ENCODE peak calls at places on chromosome X, in six cellular contexts. One of them, this sample, is unnamed.

GRCh38 chrX:103464071-103464773 is 55.1 kb downstream of the RAB40A start:
- DNase-seq in AG09309: no peak
- DNase-seq in GM12865: peak
- DNase-seq in aorta: no peak
- DNase-seq in fibroblast of the aortic adventitia: peak
- DNase-seq in GM23248: peak
- DNase-seq in this sample: peak

GRCh38 chrX:70088281-70088680 is 26.0 kb downstream of the OTUD6A start:
- DNase-seq in AG09309: no peak
- DNase-seq in GM12865: no peak
- DNase-seq in aorta: no peak
- DNase-seq in fibroblast of the aortic adventitia: peak
- DNase-seq in GM23248: peak
- DNase-seq in this sample: no peak

GRCh38 chrX:78019586-78020483 is 50.4 kb upstream of the PGAM4 start:
- DNase-seq in AG09309: no peak
- DNase-seq in GM12865: no peak
- DNase-seq in aorta: no peak
- DNase-seq in fibroblast of the aortic adventitia: no peak
- DNase-seq in GM23248: no peak
- DNase-seq in this sample: no peak

GRCh38 chrX:39133971-39134370 is 332.7 kb downstream of the MID1IP1 start:
- DNase-seq in AG09309: no peak
- DNase-seq in GM12865: peak
- DNase-seq in aorta: no peak
- DNase-seq in fibroblast of the aortic adventitia: no peak
- DNase-seq in GM23248: no peak
- DNase-seq in this sample: no peak

GRCh38 chrX:150854856-150855255 is 43.6 kb downstream of the CD99L2 start:
- DNase-seq in AG09309: no peak
- DNase-seq in GM12865: peak
- DNase-seq in aorta: no peak
- DNase-seq in fibroblast of the aortic adventitia: no peak
- DNase-seq in GM23248: no peak
- DNase-seq in this sample: no peak

GRCh38 chrX:30663317-30663716 is 10.1 kb downstream of the GK start:
- DNase-seq in AG09309: no peak
- DNase-seq in GM12865: no peak
- DNase-seq in aorta: no peak
- DNase-seq in fibroblast of the aortic adventitia: no peak
- DNase-seq in GM23248: no peak
- DNase-seq in this sample: no peak

GRCh38 chrX:56813318-56813837 is 84.3 kb downstream of the NBDY start:
- DNase-seq in AG09309: peak
- DNase-seq in GM12865: peak
- DNase-seq in aorta: peak
- DNase-seq in fibroblast of the aortic adventitia: peak
- DNase-seq in GM23248: peak
- DNase-seq in this sample: no peak

GRCh38 chrX:84339507-84340364 is 151.7 kb upstream of the RPS6KA6 start:
- DNase-seq in AG09309: no peak
- DNase-seq in GM12865: peak
- DNase-seq in aorta: no peak
- DNase-seq in fibroblast of the aortic adventitia: peak
- DNase-seq in GM23248: peak
- DNase-seq in this sample: no peak

GRCh38 chrX:153417637-153418036 is 6.4 kb downstream of the ZFP92 start:
- DNase-seq in AG09309: no peak
- DNase-seq in GM12865: no peak
- DNase-seq in aorta: no peak
- DNase-seq in fibroblast of the aortic adventitia: no peak
- DNase-seq in GM23248: no peak
- DNase-seq in this sample: no peak

GRCh38 chrX:48997865-48998264 is 4.2 kb downstream of the GRIPAP1 start:
- DNase-seq in AG09309: no peak
- DNase-seq in GM12865: no peak
- DNase-seq in aorta: no peak
- DNase-seq in fibroblast of the aortic adventitia: no peak
- DNase-seq in GM23248: no peak
- DNase-seq in this sample: no peak

GRCh38 chrX:41459714-41460113 is 12.6 kb downstream of the NYX start:
- DNase-seq in AG09309: no peak
- DNase-seq in GM12865: no peak
- DNase-seq in aorta: no peak
- DNase-seq in fibroblast of the aortic adventitia: peak
- DNase-seq in GM23248: no peak
- DNase-seq in this sample: no peak

GRCh38 chrX:41718481-41719245 is 5.3 kb upstream of the GPR82 start:
- DNase-seq in AG09309: no peak
- DNase-seq in GM12865: no peak
- DNase-seq in aorta: no peak
- DNase-seq in fibroblast of the aortic adventitia: peak
- DNase-seq in GM23248: no peak
- DNase-seq in this sample: no peak

GRCh38 chrX:152897216-152898144 is at the start of gene ZNF185:
- DNase-seq in AG09309: no peak
- DNase-seq in GM12865: no peak
- DNase-seq in aorta: no peak
- DNase-seq in fibroblast of the aortic adventitia: no peak
- DNase-seq in GM23248: peak
- DNase-seq in this sample: peak

GRCh38 chrX:345020-345925 is 26.7 kb upstream of the GTPBP6 start:
- DNase-seq in AG09309: no peak
- DNase-seq in GM12865: no peak
- DNase-seq in aorta: peak
- DNase-seq in fibroblast of the aortic adventitia: no peak
- DNase-seq in GM23248: no peak
- DNase-seq in this sample: no peak

GRCh38 chrX:40418413-40419195 is 162.2 kb upstream of the ATP6AP2 start:
- DNase-seq in AG09309: no peak
- DNase-seq in GM12865: peak
- DNase-seq in aorta: no peak
- DNase-seq in fibroblast of the aortic adventitia: no peak
- DNase-seq in GM23248: no peak
- DNase-seq in this sample: no peak

GRCh38 chrX:105876658-105877057 is 54.3 kb downstream of the NRK start:
- DNase-seq in AG09309: no peak
- DNase-seq in GM12865: peak
- DNase-seq in aorta: no peak
- DNase-seq in fibroblast of the aortic adventitia: no peak
- DNase-seq in GM23248: no peak
- DNase-seq in this sample: no peak

GRCh38 chrX:141133272-141133671 is 43.7 kb downstream of the LDOC1 start:
- DNase-seq in AG09309: no peak
- DNase-seq in GM12865: no peak
- DNase-seq in aorta: no peak
- DNase-seq in fibroblast of the aortic adventitia: no peak
- DNase-seq in GM23248: no peak
- DNase-seq in this sample: no peak

GRCh38 chrX:119880552-119881437 is 9.2 kb downstream of the NDUFA1 start:
- DNase-seq in AG09309: peak
- DNase-seq in GM12865: peak
- DNase-seq in aorta: no peak
- DNase-seq in fibroblast of the aortic adventitia: peak
- DNase-seq in GM23248: peak
- DNase-seq in this sample: peak

GRCh38 chrX:132532955-132533354 is 44.1 kb upstream of the MBNL3 start:
- DNase-seq in AG09309: no peak
- DNase-seq in GM12865: no peak
- DNase-seq in aorta: no peak
- DNase-seq in fibroblast of the aortic adventitia: peak
- DNase-seq in GM23248: peak
- DNase-seq in this sample: no peak

GRCh38 chrX:123797543-123798447 is 62.1 kb upstream of the XIAP start:
- DNase-seq in AG09309: no peak
- DNase-seq in GM12865: no peak
- DNase-seq in aorta: no peak
- DNase-seq in fibroblast of the aortic adventitia: no peak
- DNase-seq in GM23248: no peak
- DNase-seq in this sample: no peak

GRCh38 chrX:367866-368265 is 18.8 kb downstream of the PPP2R3B start:
- DNase-seq in AG09309: no peak
- DNase-seq in GM12865: no peak
- DNase-seq in aorta: no peak
- DNase-seq in fibroblast of the aortic adventitia: no peak
- DNase-seq in GM23248: no peak
- DNase-seq in this sample: no peak

GRCh38 chrX:23797371-23798128 is 14.6 kb downstream of the SAT1 start:
- DNase-seq in AG09309: no peak
- DNase-seq in GM12865: no peak
- DNase-seq in aorta: no peak
- DNase-seq in fibroblast of the aortic adventitia: no peak
- DNase-seq in GM23248: no peak
- DNase-seq in this sample: no peak
- H3K4me3 ChIP-seq in AG09309: no peak
- H3K4me3 ChIP-seq in GM12865: no peak
- H3K4me3 ChIP-seq in aorta: no peak
- H3K4me3 ChIP-seq in fibroblast of the aortic adventitia: no peak
- H3K4me3 ChIP-seq in GM23248: no peak
- H3K4me3 ChIP-seq in this sample: no peak

GRCh38 chrX:100409316-100410082 is 574 bp downstream of the PCDH19 start:
- DNase-seq in AG09309: no peak
- DNase-seq in GM12865: no peak
- DNase-seq in aorta: peak
- DNase-seq in fibroblast of the aortic adventitia: no peak
- DNase-seq in GM23248: no peak
- DNase-seq in this sample: no peak

GRCh38 chrX:100408643-100409315 is 1.3 kb downstream of the PCDH19 start:
- DNase-seq in AG09309: no peak
- DNase-seq in GM12865: no peak
- DNase-seq in aorta: no peak
- DNase-seq in fibroblast of the aortic adventitia: no peak
- DNase-seq in GM23248: no peak
- DNase-seq in this sample: no peak

GRCh38 chrX:100407147-100407783 is 2.8 kb downstream of the PCDH19 start:
- DNase-seq in AG09309: no peak
- DNase-seq in GM12865: no peak
- DNase-seq in aorta: no peak
- DNase-seq in fibroblast of the aortic adventitia: no peak
- DNase-seq in GM23248: no peak
- DNase-seq in this sample: peak

GRCh38 chrX:100410083-100410590 is at the start of gene PCDH19:
- DNase-seq in AG09309: no peak
- DNase-seq in GM12865: peak
- DNase-seq in aorta: peak
- DNase-seq in fibroblast of the aortic adventitia: peak
- DNase-seq in GM23248: peak
- DNase-seq in this sample: peak

DNA sequence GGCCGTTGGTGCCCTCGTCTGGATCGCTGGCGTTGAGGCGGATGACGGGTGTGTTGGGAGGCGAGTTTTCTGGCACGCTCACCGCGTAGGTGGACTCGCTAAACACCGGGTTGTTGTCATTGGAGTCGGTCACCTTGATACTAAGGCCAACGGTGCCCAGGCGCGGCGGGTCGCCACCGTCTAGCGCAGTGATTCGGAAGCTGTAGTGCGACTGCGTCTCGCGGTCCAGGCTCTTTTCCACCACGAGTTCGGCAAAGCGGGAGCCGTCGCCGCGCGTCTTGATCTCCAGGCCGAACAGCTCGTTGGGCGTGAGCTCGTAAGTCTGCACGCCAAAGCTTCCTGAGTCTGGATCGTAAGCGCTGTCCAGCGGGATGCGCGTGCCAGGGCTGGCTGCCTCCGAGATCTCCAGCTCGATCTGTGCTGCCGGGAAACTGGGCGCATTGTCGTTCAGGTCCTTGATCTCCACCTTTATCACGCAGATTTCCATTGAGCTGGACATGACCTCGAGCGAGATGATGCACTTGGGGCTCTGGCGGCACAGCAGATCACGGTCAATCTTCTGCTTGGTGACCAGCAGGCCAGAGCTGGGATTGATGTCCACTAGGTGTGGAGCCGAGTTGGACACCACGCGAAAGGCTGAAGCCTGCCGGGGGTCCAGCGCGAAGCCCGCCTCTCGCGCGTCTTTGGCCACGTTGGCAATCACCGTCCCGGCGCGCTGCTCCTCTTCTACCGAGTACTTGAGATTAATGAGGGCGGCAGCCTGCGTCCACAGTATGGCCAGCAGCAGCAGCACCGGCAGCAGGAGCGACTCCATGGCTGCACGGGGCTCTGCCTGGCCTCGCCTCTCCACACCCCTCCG is 2.1 kb downstream of the PCDH19 start:
- DNase-seq in AG09309: no peak
- DNase-seq in GM12865: no peak
- DNase-seq in aorta: peak
- DNase-seq in fibroblast of the aortic adventitia: no peak
- DNase-seq in GM23248: no peak
- DNase-seq in this sample: peak
- H3K4me3 ChIP-seq in AG09309: no peak
- H3K4me3 ChIP-seq in GM12865: no peak
- H3K4me3 ChIP-seq in aorta: no peak
- H3K4me3 ChIP-seq in fibroblast of the aortic adventitia: no peak
- H3K4me3 ChIP-seq in GM23248: no peak
- H3K4me3 ChIP-seq in this sample: no peak

GRCh38 chrX:24426921-24427746 is 38.0 kb upstream of the PDK3 start:
- DNase-seq in AG09309: no peak
- DNase-seq in GM12865: no peak
- DNase-seq in aorta: no peak
- DNase-seq in fibroblast of the aortic adventitia: peak
- DNase-seq in GM23248: no peak
- DNase-seq in this sample: no peak
- H3K4me3 ChIP-seq in AG09309: no peak
- H3K4me3 ChIP-seq in GM12865: no peak
- H3K4me3 ChIP-seq in aorta: no peak
- H3K4me3 ChIP-seq in fibroblast of the aortic adventitia: no peak
- H3K4me3 ChIP-seq in GM23248: no peak
- H3K4me3 ChIP-seq in this sample: no peak

DNA sequence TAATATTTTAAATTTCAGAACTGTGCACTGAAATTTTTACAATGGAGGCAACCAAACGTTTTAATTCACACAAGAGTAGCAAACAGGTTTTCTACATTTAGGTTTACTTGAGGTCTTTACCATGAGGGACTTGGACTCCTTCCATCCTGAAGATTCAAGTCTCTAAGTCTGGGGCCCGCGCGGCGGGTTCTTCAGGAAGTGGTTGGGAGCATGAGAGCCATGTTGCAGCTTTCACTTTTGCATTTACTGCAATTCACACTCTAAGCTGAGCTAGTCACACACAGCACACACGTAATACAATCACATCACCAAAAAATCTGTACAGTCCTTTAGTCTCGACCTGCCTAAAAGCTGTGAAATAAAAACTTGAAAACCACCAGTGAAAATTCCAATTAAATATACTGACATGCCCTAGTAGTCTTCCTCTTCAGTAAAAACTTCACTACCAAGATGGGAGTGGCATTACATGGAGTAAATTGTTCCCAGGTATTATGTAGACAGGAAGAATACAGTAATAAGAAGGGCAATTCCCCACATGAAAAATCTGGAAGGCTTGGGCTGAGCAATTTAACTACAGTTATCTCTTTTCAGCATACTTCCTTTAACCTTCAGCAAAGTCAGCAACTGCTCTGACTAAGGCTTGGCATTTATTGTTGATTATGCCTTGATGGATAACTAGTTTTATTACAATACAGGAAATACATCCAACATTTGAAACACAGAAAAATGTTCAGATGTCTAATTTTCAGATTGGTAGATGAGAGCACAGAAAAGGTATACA is 571.1 kb upstream of the DIPK2B start:
- DNase-seq in AG09309: no peak
- DNase-seq in GM12865: peak
- DNase-seq in aorta: peak
- DNase-seq in fibroblast of the aortic adventitia: peak
- DNase-seq in GM23248: peak
- DNase-seq in this sample: no peak
- H3K4me3 ChIP-seq in AG09309: peak
- H3K4me3 ChIP-seq in GM12865: peak
- H3K4me3 ChIP-seq in aorta: no peak
- H3K4me3 ChIP-seq in fibroblast of the aortic adventitia: peak
- H3K4me3 ChIP-seq in GM23248: peak
- H3K4me3 ChIP-seq in this sample: no peak

GRCh38 chrX:22135171-22135711 is 103.1 kb downstream of the PHEX start:
- DNase-seq in AG09309: no peak
- DNase-seq in GM12865: no peak
- DNase-seq in aorta: no peak
- DNase-seq in fibroblast of the aortic adventitia: peak
- DNase-seq in GM23248: peak
- DNase-seq in this sample: no peak
- H3K4me3 ChIP-seq in AG09309: no peak
- H3K4me3 ChIP-seq in GM12865: no peak
- H3K4me3 ChIP-seq in aorta: no peak
- H3K4me3 ChIP-seq in fibroblast of the aortic adventitia: no peak
- H3K4me3 ChIP-seq in GM23248: peak
- H3K4me3 ChIP-seq in this sample: no peak